ENCODE peak calls at places on chromosome 9, in four cellular contexts. I, P, K and L are unnamed samples.

GRCh38 chr9:70573308-70573707 is 158.9 kb upstream of the KLF9 start:
- DNase-seq in I (no peak), P (no peak), K (no peak), L (no peak)

GRCh38 chr9:112848316-112849151 is 42.1 kb downstream of the SLC46A2 start:
- DNase-seq in I (no peak), P (peak), K (no peak), L (peak)

GRCh38 chr9:97907051-97907450 is 15.2 kb downstream of the TRMO start:
- DNase-seq in I (no peak), P (peak), K (no peak), L (no peak)

GRCh38 chr9:97293207-97293721 is 14.2 kb upstream of the CCDC180 start:
- DNase-seq in I (peak), P (no peak), K (peak), L (peak)

GRCh38 chr9:137057545-137057944 is 3.7 kb upstream of the ENTPD2 start:
- DNase-seq in I (no peak), P (no peak), K (peak), L (peak)

GRCh38 chr9:94867842-94868312 is 141.4 kb downstream of the AOPEP start:
- DNase-seq in I (peak), P (peak), K (no peak), L (no peak)

GRCh38 chr9:546797-547223 is 294.7 kb upstream of the DMRT1 start:
- DNase-seq in I (no peak), P (peak), K (no peak), L (no peak)

GRCh38 chr9:130172161-130172857 is at the start of gene NCS1:
- DNase-seq in I (no peak), P (peak), K (peak), L (peak)

GRCh38 chr9:90010793-90011192 is 406.0 kb downstream of the GADD45G start:
- DNase-seq in I (no peak), P (no peak), K (no peak), L (no peak)

GRCh38 chr9:138069731-138070456 is 192.3 kb downstream of the CACNA1B start:
- DNase-seq in I (no peak), P (no peak), K (no peak), L (no peak)

GRCh38 chr9:121863931-121864330 is 212.5 kb downstream of the DAB2IP start:
- DNase-seq in I (no peak), P (no peak), K (no peak), L (no peak)

GRCh38 chr9:116998305-116998704 is 311.2 kb downstream of the TRIM32 start:
- DNase-seq in I (peak), P (peak), K (no peak), L (no peak)

GRCh38 chr9:132572921-132573320 is 9.5 kb upstream of the BARHL1 start:
- DNase-seq in I (no peak), P (no peak), K (no peak), L (no peak)

GRCh38 chr9:20494035-20494434 is 128.3 kb downstream of the MLLT3 start:
- DNase-seq in I (no peak), P (no peak), K (no peak), L (no peak)

GRCh38 chr9:116115731-116116353 is 37.7 kb upstream of the PAPPA start:
- DNase-seq in I (no peak), P (no peak), K (no peak), L (no peak)

GRCh38 chr9:114002986-114003740 is 74.9 kb downstream of the AMBP start:
- DNase-seq in I (no peak), P (no peak), K (no peak), L (no peak)

GRCh38 chr9:131915181-131915580 is 164.5 kb downstream of the MED27 start:
- DNase-seq in I (peak), P (no peak), K (no peak), L (no peak)

GRCh38 chr9:27539479-27540441 is 10.1 kb upstream of the MOB3B start:
- DNase-seq in I (peak), P (peak), K (no peak), L (no peak)

GRCh38 chr9:115142502-115143265 is 24.7 kb upstream of the TNC start:
- DNase-seq in I (no peak), P (no peak), K (no peak), L (no peak)

GRCh38 chr9:16309350-16310271 is 560.9 kb downstream of the BNC2 start:
- DNase-seq in I (no peak), P (no peak), K (no peak), L (no peak)